ENCODE peak calls at places on chromosomes 7 and 10, in five cellular contexts. One of them, this sample, is unnamed.

GRCh38 chr10:52621635-52622079 is 150.9 kb downstream of the MBL2 start:
- DNase-seq in cardiac muscle cell: peak; percentile 25
- DNase-seq in GM04504: peak; percentile 80
- DNase-seq in stimulated activated CD8-positive, alpha-beta memory T cell treated with anti-CD3 and anti-CD28 coated beads, Interleukin-15, amount 100 ng/mL, for 24 hours: no peak
- DNase-seq in aorta: no peak
- DNase-seq in this sample: no peak

GRCh38 chr7:82347808-82348207 is 95.8 kb downstream of the CACNA2D1 start:
- DNase-seq in cardiac muscle cell: no peak
- DNase-seq in aorta: no peak
- DNase-seq in stimulated activated CD8-positive, alpha-beta memory T cell treated with anti-CD3 and anti-CD28 coated beads, Interleukin-15, amount 100 ng/mL, for 24 hours: no peak
- DNase-seq in GM04504: no peak
- DNase-seq in this sample: no peak

GRCh38 chr7:70641882-70642281 is 490.1 kb upstream of the GALNT17 start:
- DNase-seq in cardiac muscle cell: no peak
- DNase-seq in aorta: no peak
- DNase-seq in GM04504: no peak
- DNase-seq in stimulated activated CD8-positive, alpha-beta memory T cell treated with anti-CD3 and anti-CD28 coated beads, Interleukin-15, amount 100 ng/mL, for 24 hours: no peak
- DNase-seq in this sample: no peak

GRCh38 chr7:132300599-132300998 is 275.7 kb downstream of the PLXNA4 start:
- DNase-seq in GM04504: no peak
- DNase-seq in cardiac muscle cell: no peak
- DNase-seq in stimulated activated CD8-positive, alpha-beta memory T cell treated with anti-CD3 and anti-CD28 coated beads, Interleukin-15, amount 100 ng/mL, for 24 hours: no peak
- DNase-seq in aorta: no peak
- DNase-seq in this sample: no peak

GRCh38 chr10:130336612-130337304 is 200.6 kb downstream of the GLRX3 start:
- DNase-seq in cardiac muscle cell: no peak
- DNase-seq in GM04504: no peak
- DNase-seq in stimulated activated CD8-positive, alpha-beta memory T cell treated with anti-CD3 and anti-CD28 coated beads, Interleukin-15, amount 100 ng/mL, for 24 hours: no peak
- DNase-seq in aorta: no peak
- DNase-seq in this sample: no peak

GRCh38 chr7:70693300-70693689 is 438.6 kb upstream of the GALNT17 start:
- DNase-seq in aorta: peak; percentile 57
- DNase-seq in stimulated activated CD8-positive, alpha-beta memory T cell treated with anti-CD3 and anti-CD28 coated beads, Interleukin-15, amount 100 ng/mL, for 24 hours: no peak
- DNase-seq in cardiac muscle cell: peak; percentile 20
- DNase-seq in GM04504: no peak
- DNase-seq in this sample: no peak

GRCh38 chr7:98514211-98515150 is 102.6 kb upstream of the NPTX2 start:
- DNase-seq in cardiac muscle cell: no peak
- DNase-seq in stimulated activated CD8-positive, alpha-beta memory T cell treated with anti-CD3 and anti-CD28 coated beads, Interleukin-15, amount 100 ng/mL, for 24 hours: no peak
- DNase-seq in aorta: no peak
- DNase-seq in GM04504: no peak
- DNase-seq in this sample: no peak

GRCh38 chr7:24336461-24336860 is 52.5 kb downstream of the NPY start:
- DNase-seq in GM04504: no peak
- DNase-seq in cardiac muscle cell: no peak
- DNase-seq in aorta: no peak
- DNase-seq in stimulated activated CD8-positive, alpha-beta memory T cell treated with anti-CD3 and anti-CD28 coated beads, Interleukin-15, amount 100 ng/mL, for 24 hours: no peak
- DNase-seq in this sample: no peak

GRCh38 chr7:128931186-128931798 is 6.4 kb upstream of the IRF5 start:
- DNase-seq in GM04504: no peak
- DNase-seq in stimulated activated CD8-positive, alpha-beta memory T cell treated with anti-CD3 and anti-CD28 coated beads, Interleukin-15, amount 100 ng/mL, for 24 hours: no peak
- DNase-seq in aorta: no peak
- DNase-seq in cardiac muscle cell: no peak
- DNase-seq in this sample: no peak